ENCODE peak calls at places on chromosomes 12 and 14, in five cellular contexts. P, X, I, Z and S are unnamed samples.

GRCh38 chr12:11856971-11857370 is 207.5 kb downstream of the ETV6 start:
- DNase-seq in P (no peak), X (no peak), I (no peak), Z (no peak), S (no peak)

GRCh38 chr14:100784523-100785337 is 41.2 kb upstream of the MEG3 start:
- DNase-seq in P (no peak), X (no peak), I (no peak), Z (no peak), S (no peak)

GRCh38 chr14:37147310-37147875 is 25.0 kb downstream of the SLC25A21 start:
- DNase-seq in P (no peak), X (no peak), I (no peak), Z (no peak), S (no peak)

GRCh38 chr12:62259311-62259992 is 752 bp upstream of the USP15 start:
- DNase-seq in P (no peak), X (peak; percentile 37), I (no peak), Z (no peak), S (no peak)

GRCh38 chr14:102188187-102188586 is 48.5 kb downstream of the WDR20 start:
- DNase-seq in P (no peak), X (no peak), I (no peak), Z (no peak), S (no peak)

GRCh38 chr12:52155048-52155868 is 36.6 kb downstream of the KRT80 start:
- DNase-seq in P (no peak), X (no peak), I (no peak), Z (no peak), S (no peak)

GRCh38 chr14:20690848-20691640 is 2.5 kb downstream of the ANG start:
- DNase-seq in P (peak; percentile 41), X (peak; percentile 84), I (peak; percentile 44), Z (peak; percentile 61), S (peak; percentile 58)

GRCh38 chr14:104865631-104866441 is 768 bp downstream of the CEP170B start:
- DNase-seq in P (peak; percentile 74), X (no peak), I (no peak), Z (peak; percentile 77), S (peak; percentile 76)

DNA sequence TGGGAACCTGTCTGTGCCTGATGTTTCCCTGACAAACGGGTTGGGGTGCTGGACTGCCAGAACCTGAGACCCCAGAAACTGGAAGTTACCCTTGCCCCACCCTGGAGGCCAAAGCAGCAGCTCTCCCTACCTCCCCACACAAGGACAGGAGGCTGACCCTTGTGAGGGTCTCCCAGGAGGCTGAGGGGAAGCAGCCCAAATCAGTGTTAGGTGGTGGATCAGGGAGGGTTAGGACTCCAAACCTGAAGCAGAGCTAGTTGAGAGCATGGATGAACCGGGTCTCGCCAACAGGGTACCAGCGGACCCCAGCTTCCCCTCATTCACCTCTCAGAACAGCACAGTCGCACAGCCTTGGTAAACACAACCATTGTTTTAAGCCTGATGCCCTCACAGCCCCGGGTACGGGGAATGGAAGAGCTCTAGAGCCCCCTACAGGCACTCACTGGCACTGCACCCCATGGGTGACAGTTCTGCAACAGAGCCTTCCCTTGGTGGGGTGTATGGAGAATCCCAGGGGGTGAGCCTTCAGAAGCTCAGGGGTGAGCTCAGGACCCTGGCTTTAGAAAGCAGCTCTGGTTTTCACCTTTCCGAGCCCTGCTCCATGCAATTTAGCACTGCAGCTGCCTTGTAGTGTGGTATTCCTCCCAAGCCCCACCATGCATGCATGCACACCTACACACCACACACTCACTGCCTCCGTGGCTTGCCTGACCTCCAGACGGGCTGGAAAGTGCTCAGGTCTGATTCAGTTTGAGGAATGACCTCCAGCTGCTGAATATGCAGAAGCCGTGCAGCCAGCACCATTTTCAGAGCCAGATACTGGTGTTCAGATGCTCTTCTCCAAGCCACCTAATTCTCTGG is 11.2 kb downstream of the ESRRB start:
- DNase-seq in P (peak; percentile 91), X (peak; percentile 57), I (peak; percentile 7), Z (peak; percentile 95), S (peak; percentile 76)
- TF ChIP-seq ATF2 in P (no peak), X (no peak), I (no peak), Z (no peak), S (no peak)

GRCh38 chr12:94186461-94187237 is 38.3 kb downstream of the PLXNC1 start:
- DNase-seq in P (peak; percentile 91), X (no peak), I (no peak), Z (peak; percentile 87), S (no peak)
- TF ChIP-seq ATF2 in P (no peak), X (no peak), I (no peak), Z (no peak), S (no peak)

GRCh38 chr12:79988368-79988767 is 53.5 kb upstream of the PPP1R12A start:
- DNase-seq in P (no peak), X (no peak), I (no peak), Z (no peak), S (no peak)

GRCh38 chr12:79982371-79983062 is 47.6 kb upstream of the PPP1R12A start:
- DNase-seq in P (no peak), X (no peak), I (no peak), Z (no peak), S (no peak)

GRCh38 chr12:79978692-79979091 is 43.8 kb upstream of the PPP1R12A start:
- DNase-seq in P (no peak), X (no peak), I (no peak), Z (no peak), S (no peak)

GRCh38 chr12:79983492-79983891 is 48.6 kb upstream of the PPP1R12A start:
- DNase-seq in P (no peak), X (no peak), I (no peak), Z (no peak), S (no peak)

DNA sequence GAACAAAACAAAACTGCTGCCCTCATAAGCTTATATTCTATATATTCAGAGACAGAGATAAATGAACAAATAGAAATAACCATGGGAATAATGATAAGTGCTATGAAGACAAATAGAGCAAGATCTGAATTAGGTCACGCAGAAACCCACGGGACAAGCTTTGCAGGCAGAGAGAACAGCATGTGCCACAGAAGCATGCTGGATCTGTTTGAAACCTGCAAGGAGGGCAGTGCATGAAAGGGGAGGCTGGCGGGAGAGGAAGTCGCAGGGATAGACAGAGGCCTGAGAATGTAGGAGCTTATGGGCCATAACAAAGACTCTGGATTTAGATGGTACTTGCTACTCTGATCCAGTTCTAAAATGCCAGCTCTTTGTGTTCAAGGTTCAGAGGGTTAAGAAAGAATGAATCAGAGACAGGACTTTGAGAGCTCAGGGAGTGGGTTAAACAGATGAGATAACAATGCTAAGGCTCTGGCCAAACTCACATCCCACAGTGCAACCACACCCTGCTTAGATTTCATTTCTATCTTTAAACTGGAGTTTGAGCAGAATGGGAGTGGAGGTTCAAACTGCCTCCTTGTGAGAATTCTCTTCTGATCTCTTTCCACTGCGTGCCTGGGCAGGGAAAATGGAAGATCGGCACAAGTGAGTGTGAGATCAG is 49.2 kb upstream of the PPP1R12A start:
- DNase-seq in P (no peak), X (no peak), I (no peak), Z (no peak), S (no peak)
- TF ChIP-seq ATF2 in P (no peak), X (no peak), I (no peak), Z (no peak), S (no peak)

GRCh38 chr12:104669851-104670337 is 213.1 kb downstream of the CHST11 start:
- DNase-seq in P (no peak), X (no peak), I (peak; percentile 53), Z (no peak), S (no peak)
- TF ChIP-seq ATF2 in P (no peak), X (no peak), I (no peak), Z (no peak), S (no peak)

GRCh38 chr12:76694369-76694768 is 69.5 kb upstream of the ZDHHC17 start:
- DNase-seq in P (no peak), X (no peak), I (no peak), Z (no peak), S (no peak)
- TF ChIP-seq ATF2 in P (no peak), X (no peak), I (no peak), Z (no peak), S (no peak)